ENCODE peak calls at places on chromosomes 3 and 15, in four cellular contexts. B is T47D, O is SK-N-SH, X is K562. Z is an unnamed sample.

GRCh38 chr3:12476238-12476897 is 7.9 kb upstream of the TSEN2 start:
- DNase-seq in B (no peak), O (no peak), X (no peak), Z (no peak)

GRCh38 chr3:126337980-126338651 is 19.1 kb downstream of the KLF15 start:
- DNase-seq in B (no peak), O (no peak), X (no peak), Z (no peak)

GRCh38 chr15:70133781-70134180 is 36.1 kb upstream of the TLE3 start:
- DNase-seq in B (no peak), O (no peak), X (no peak), Z (no peak)

GRCh38 chr3:194120789-194121770 is 14.9 kb upstream of the HES1 start:
- DNase-seq in B (no peak), O (no peak), X (no peak), Z (no peak)

GRCh38 chr15:82093774-82094211 is 48.0 kb upstream of the MEX3B start:
- DNase-seq in B (no peak), O (no peak), X (peak), Z (peak)

GRCh38 chr3:128548426-128549282 is 55.7 kb upstream of the GATA2 start:
- DNase-seq in B (no peak), O (no peak), X (peak), Z (no peak)

GRCh38 chr15:69600556-69601085 is 148.0 kb downstream of the RPLP1 start:
- DNase-seq in B (no peak), O (no peak), X (no peak), Z (no peak)

GRCh38 chr3:23324745-23325144 is 121.6 kb downstream of the UBE2E2 start:
- DNase-seq in B (no peak), O (no peak), X (no peak), Z (no peak)

GRCh38 chr3:152047465-152047864 is 174.0 kb downstream of the SUCNR1 start:
- DNase-seq in B (no peak), O (no peak), X (no peak), Z (no peak)

GRCh38 chr3:129226374-129226773 is 23.0 kb upstream of the COPG1 start:
- DNase-seq in B (no peak), O (peak), X (peak), Z (no peak)

DNA sequence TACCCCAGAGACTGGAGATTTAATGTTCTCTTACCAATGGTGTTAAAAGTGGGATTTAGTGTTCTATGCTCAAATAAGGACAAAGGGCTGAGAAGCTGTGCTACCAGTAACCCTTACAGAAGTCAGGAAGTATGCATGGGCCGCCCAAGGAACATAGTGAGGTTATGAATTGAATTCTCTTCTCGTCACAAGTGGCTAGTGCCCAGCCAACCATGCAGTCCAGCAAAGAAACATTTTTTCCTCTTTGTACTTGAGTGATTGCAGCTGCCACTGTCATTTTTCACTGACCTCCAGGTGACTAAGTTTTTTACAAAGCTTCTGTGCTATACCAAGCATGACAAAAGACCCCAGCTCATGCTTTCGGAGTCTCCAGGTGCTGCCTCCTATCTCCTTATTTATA is 110.6 kb upstream of the DCBLD2 start:
- DNase-seq in B (no peak), O (no peak), X (no peak), Z (no peak)
- TF ChIP-seq JUND in B (no peak), O (no peak), X (no peak), Z (no peak)

GRCh38 chr3:73108750-73109149 is 47.3 kb downstream of the EBLN2 start:
- DNase-seq in B (no peak), O (no peak), X (no peak), Z (no peak)
- TF ChIP-seq JUND in B (no peak), O (no peak), X (no peak), Z (no peak)

DNA sequence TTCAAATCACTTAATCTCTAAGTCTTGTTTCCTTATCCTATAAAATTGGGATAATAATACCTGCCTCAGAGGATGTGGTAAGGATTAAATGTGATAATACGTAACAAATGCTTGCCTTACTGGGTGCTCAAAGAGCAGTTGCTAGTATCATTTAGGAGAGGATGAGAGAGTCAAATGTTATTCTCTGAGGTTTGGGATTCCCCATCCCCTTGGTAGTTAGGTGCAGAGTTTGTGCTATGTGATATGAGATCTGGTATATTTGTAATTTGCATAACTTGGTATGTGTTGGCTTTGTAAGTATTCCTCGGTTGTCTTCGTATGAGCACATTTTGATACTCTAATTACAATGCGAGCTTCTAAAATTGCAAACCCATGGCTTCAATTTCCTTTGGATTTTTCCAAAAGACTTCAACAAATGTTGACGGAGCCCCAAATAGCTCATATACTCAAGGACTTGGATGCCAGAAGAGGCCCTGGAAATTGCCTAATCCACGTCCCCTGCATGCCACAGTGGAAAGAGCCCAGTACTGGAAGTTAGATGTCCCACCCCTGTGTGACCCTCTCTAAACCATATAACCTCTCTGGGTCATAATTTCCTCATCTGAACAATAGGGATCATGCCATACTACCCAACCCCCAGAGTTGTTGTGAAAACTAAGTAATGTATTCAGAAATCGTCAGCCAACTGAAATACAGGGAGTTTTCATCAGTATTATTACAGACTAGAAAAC is 85.0 kb downstream of the FBN1 start:
- DNase-seq in B (no peak), O (no peak), X (no peak), Z (no peak)
- TF ChIP-seq JUND in B (no peak), O (no peak), X (no peak), Z (no peak)

GRCh38 chr15:78715930-78716329 is 74.9 kb upstream of the CHRNB4 start:
- DNase-seq in B (no peak), O (no peak), X (no peak), Z (no peak)
- TF ChIP-seq JUND in B (no peak), O (no peak), X (no peak), Z (no peak)

GRCh38 chr15:85753791-85754452 is 40.8 kb downstream of the KLHL25 start:
- DNase-seq in B (no peak), O (no peak), X (no peak), Z (no peak)

GRCh38 chr15:85755471-85755870 is 39.3 kb downstream of the KLHL25 start:
- DNase-seq in B (no peak), O (no peak), X (no peak), Z (no peak)

GRCh38 chr15:85755942-85756341 is 38.8 kb downstream of the KLHL25 start:
- DNase-seq in B (no peak), O (no peak), X (no peak), Z (no peak)

GRCh38 chr15:85756411-85757072 is 38.2 kb downstream of the KLHL25 start:
- DNase-seq in B (peak), O (no peak), X (no peak), Z (no peak)

GRCh38 chr15:85754993-85755392 is 39.7 kb downstream of the KLHL25 start:
- DNase-seq in B (no peak), O (peak), X (no peak), Z (no peak)
- TF ChIP-seq JUND in B (no peak), O (no peak), X (no peak), Z (no peak)

DNA sequence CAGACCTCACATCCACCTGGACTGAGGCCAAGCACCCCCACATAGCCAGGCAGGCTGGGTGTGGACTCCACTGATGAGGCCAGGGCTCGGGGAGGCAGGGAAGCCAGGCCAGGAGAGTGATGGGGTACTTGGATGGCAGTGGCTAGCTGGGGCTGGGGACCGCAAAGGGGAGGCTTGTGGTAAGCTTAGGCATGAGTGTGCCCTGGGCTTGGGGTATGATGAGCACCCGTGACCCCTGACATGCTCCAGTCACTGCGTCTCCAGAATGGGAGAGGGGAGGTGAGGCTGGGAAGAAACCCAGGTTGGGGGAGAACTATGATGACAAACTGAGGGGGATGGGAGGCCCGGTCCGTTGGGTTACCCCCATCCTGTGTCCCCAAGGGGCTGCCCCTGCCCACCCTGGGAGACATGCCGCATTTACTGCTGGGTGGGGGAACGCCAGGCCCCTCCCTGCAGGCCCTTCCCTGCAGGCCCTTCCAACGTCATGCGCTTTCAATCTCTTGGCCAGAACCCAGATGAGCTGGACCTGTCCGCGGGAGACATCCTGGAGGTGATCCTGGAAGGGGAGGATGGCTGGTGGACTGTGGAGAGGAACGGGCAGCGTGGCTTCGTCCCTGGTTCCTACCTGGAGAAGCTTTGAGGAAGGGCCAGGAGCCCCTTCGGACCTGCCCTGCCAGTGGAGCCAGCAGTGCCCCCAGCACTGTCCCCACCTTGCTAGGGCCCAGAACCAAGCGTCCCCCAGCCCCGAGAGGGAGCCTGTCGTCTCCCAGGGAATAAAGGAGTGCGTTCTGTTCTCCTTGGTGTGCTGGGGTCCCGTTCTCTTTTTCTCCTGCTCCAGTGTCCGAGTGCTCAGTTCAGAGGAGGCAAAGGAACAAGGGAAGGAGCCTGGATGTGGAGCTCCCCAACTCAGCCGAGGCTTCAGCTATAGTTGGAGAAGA is 34.1 kb downstream of the TSPAN3 start:
- DNase-seq in B (no peak), O (peak), X (no peak), Z (no peak)
- TF ChIP-seq JUND in B (no peak), O (no peak), X (no peak), Z (no peak)

DNA sequence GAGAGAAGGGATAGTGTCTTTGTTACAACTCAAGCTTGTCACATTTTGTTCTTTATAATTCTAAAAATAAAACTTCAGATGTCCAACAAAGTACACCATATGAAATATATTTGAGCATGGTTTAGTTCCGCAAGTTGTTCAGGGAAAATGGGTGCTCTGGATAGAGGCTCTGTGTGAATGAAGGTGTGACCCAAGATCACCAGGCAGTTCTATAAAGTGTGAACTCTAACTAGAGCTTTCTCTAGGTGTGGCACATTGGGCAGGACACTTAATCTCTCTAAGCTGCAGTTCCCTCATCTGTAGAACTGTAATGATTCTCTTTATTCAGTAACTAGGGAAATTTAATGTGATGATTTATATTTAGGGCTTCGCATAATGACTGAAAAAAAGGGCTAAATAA is 139.3 kb downstream of the BCHE start:
- DNase-seq in B (no peak), O (no peak), X (no peak), Z (no peak)
- TF ChIP-seq JUND in B (no peak), O (no peak), X (no peak), Z (no peak)

GRCh38 chr3:4418156-4418555 is 48.9 kb downstream of the SUMF1 start:
- DNase-seq in B (no peak), O (no peak), X (no peak), Z (no peak)
- TF ChIP-seq JUND in B (no peak), O (no peak), X (no peak), Z (no peak)

GRCh38 chr3:30145281-30145680 is 461.1 kb upstream of the TGFBR2 start:
- DNase-seq in B (no peak), O (no peak), X (no peak), Z (no peak)

GRCh38 chr3:30141178-30141581 is 465.2 kb upstream of the TGFBR2 start:
- DNase-seq in B (no peak), O (peak), X (no peak), Z (no peak)

GRCh38 chr3:30142946-30143345 is 463.5 kb upstream of the TGFBR2 start:
- DNase-seq in B (no peak), O (no peak), X (no peak), Z (peak)

GRCh38 chr3:30141927-30142326 is 464.5 kb upstream of the TGFBR2 start:
- DNase-seq in B (no peak), O (peak), X (no peak), Z (peak)

DNA sequence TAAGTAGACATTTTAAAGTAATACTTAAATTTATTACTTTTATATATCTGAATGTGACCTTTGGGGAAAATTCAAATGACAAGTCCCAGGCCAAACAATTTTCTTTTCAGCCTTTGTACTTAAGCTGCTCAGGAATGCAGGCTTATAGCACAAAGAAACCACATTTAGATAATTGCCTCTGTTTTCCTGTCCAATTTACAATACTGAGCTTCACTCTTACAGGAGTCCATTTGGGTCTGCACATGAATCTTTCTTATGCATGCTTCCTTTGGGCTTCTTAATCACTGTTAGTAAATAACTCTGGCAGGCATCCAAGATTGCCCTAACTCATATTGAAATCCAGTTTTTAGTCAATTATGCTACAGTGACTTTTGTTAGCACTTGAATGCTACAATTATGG is 459.4 kb upstream of the TGFBR2 start:
- DNase-seq in B (no peak), O (no peak), X (no peak), Z (peak)
- TF ChIP-seq JUND in B (no peak), O (no peak), X (no peak), Z (no peak)

GRCh38 chr3:159765025-159765859 is 223.4 kb upstream of the IL12A start:
- DNase-seq in B (peak), O (peak), X (no peak), Z (no peak)
- TF ChIP-seq JUND in B (no peak), O (peak), X (no peak), Z (no peak)